ENCODE peak calls at places on chromosomes 4 and X, in four cellular contexts. N, V, X and K are unnamed samples.

GRCh38 chrX:5051831-5052491 is 1176.7 kb downstream of the NLGN4X start:
- DNase-seq in N (no peak), V (no peak), X (peak), K (no peak)

GRCh38 chr4:650461-650860 is 23.6 kb downstream of the ATP5ME start:
- DNase-seq in N (no peak), V (no peak), X (no peak), K (no peak)

GRCh38 chr4:118834960-118835895 is 698 bp downstream of the SEC24D start:
- DNase-seq in N (peak), V (peak), X (peak), K (peak)

GRCh38 chrX:50456712-50457484 is 13.7 kb downstream of the DGKK start:
- DNase-seq in N (no peak), V (no peak), X (no peak), K (no peak)

GRCh38 chr4:86472377-86473019 is 112.6 kb upstream of the MAPK10 start:
- DNase-seq in N (no peak), V (no peak), X (no peak), K (no peak)

GRCh38 chrX:133638285-133638684 is 223.0 kb upstream of the GPC4 start:
- DNase-seq in N (no peak), V (no peak), X (no peak), K (no peak)

GRCh38 chr4:161762796-161763195 is 401.0 kb downstream of the FSTL5 start:
- DNase-seq in N (no peak), V (no peak), X (no peak), K (no peak)

GRCh38 chr4:53598901-53599300 is 7.6 kb upstream of the LNX1 start:
- DNase-seq in N (no peak), V (no peak), X (no peak), K (no peak)

GRCh38 chr4:2827874-2828751 is 15.5 kb upstream of the ADD1 start:
- DNase-seq in N (no peak), V (no peak), X (no peak), K (no peak)

GRCh38 chrX:3666975-3667374 is 46.5 kb downstream of the PRKX start:
- DNase-seq in N (no peak), V (no peak), X (no peak), K (no peak)

GRCh38 chrX:48957477-48957826 is at the start of gene OTUD5:
- DNase-seq in N (peak), V (no peak), X (peak), K (peak)

GRCh38 chr4:122456228-122457106 is at the start of gene IL2:
- DNase-seq in N (no peak), V (no peak), X (no peak), K (no peak)

GRCh38 chrX:65596270-65596669 is 61.7 kb upstream of the LAS1L start:
- DNase-seq in N (peak), V (peak), X (no peak), K (peak)

GRCh38 chr4:38330321-38330720 is 333.7 kb upstream of the KLF3 start:
- DNase-seq in N (no peak), V (no peak), X (no peak), K (no peak)

GRCh38 chr4:24419147-24420034 is 165.0 kb downstream of the DHX15 start:
- DNase-seq in N (peak), V (peak), X (peak), K (peak)

GRCh38 chr4:38523524-38524448 is 140.2 kb upstream of the KLF3 start:
- DNase-seq in N (peak), V (no peak), X (no peak), K (no peak)

GRCh38 chrX:152206426-152206825 is 68.0 kb upstream of the MAGEA10 start:
- DNase-seq in N (no peak), V (no peak), X (no peak), K (no peak)

GRCh38 chrX:69503835-69504625 is at the start of gene NALF2:
- DNase-seq in N (no peak), V (no peak), X (peak), K (no peak)

GRCh38 chrX:25206761-25207160 is 191.0 kb upstream of the ARX start:
- DNase-seq in N (no peak), V (peak), X (no peak), K (no peak)

GRCh38 chrX:68743754-68744153 is 85.1 kb upstream of the EFNB1 start:
- DNase-seq in N (peak), V (no peak), X (no peak), K (no peak)

GRCh38 chrX:19729761-19730160 is 157.6 kb downstream of the SH3KBP1 start:
- DNase-seq in N (no peak), V (no peak), X (no peak), K (no peak)

GRCh38 chr4:165440415-165440882 is 61.6 kb downstream of the CPE start:
- DNase-seq in N (no peak), V (peak), X (peak), K (no peak)

GRCh38 chrX:102934624-102935023 is 2.4 kb upstream of the RAB40AL start:
- DNase-seq in N (peak), V (peak), X (peak), K (peak)

GRCh38 chr4:10816571-10816970 is 132.0 kb upstream of the CLNK start:
- DNase-seq in N (no peak), V (no peak), X (no peak), K (no peak)

GRCh38 chr4:116515959-116516358 is 569.4 kb downstream of the TRAM1L1 start:
- DNase-seq in N (no peak), V (no peak), X (no peak), K (no peak)

GRCh38 chr4:130054895-130055294 is 958.9 kb downstream of the C4orf33 start:
- DNase-seq in N (no peak), V (no peak), X (no peak), K (no peak)

GRCh38 chr4:183300070-183300469 is 20.0 kb downstream of the CLDN22 start:
- DNase-seq in N (no peak), V (no peak), X (peak), K (no peak)

GRCh38 chr4:169567916-169568315 is 44.5 kb downstream of the NEK1 start:
- DNase-seq in N (no peak), V (no peak), X (no peak), K (no peak)

GRCh38 chr4:189374176-189374575 is 566.5 kb upstream of the FRG1 start:
- DNase-seq in N (no peak), V (no peak), X (no peak), K (no peak)

GRCh38 chr4:157992038-157992706 is 180.7 kb downstream of the GASK1B start:
- DNase-seq in N (peak), V (peak), X (peak), K (no peak)

GRCh38 chr4:128600410-128600809 is 209.1 kb upstream of the JADE1 start:
- DNase-seq in N (no peak), V (no peak), X (peak), K (no peak)

GRCh38 chr4:288891-289290 is 16.4 kb downstream of the ZNF732 start:
- DNase-seq in N (no peak), V (no peak), X (no peak), K (no peak)

GRCh38 chr4:15774020-15774420 is 4.1 kb upstream of the CD38 start:
- DNase-seq in N (no peak), V (no peak), X (peak), K (no peak)

GRCh38 chr4:71004281-71004851 is 10.9 kb downstream of the DCK start:
- DNase-seq in N (no peak), V (no peak), X (no peak), K (peak)

GRCh38 chr4:122047706-122048425 is 96.0 kb upstream of the TRPC3 start:
- DNase-seq in N (no peak), V (no peak), X (no peak), K (no peak)

GRCh38 chr4:71941001-71941400 is 90.8 kb upstream of the NPFFR2 start:
- DNase-seq in N (peak), V (no peak), X (peak), K (no peak)